ENCODE peak calls at places on chromosomes 1 and 21, in six cellular contexts. G is stomach, X is fibroblast of lung, Z is thoracic aorta, K is esophagus squamous epithelium, N is lower lobe of right lung. C is an unnamed sample.

GRCh38 chr1:114336360-114336759 is 174.6 kb downstream of the TRIM33 start:
- DNase-seq in Z (no peak), K (no peak), G (no peak), N (no peak), X (no peak), C (no peak)

GRCh38 chr21:40846566-40847411 is at the start of gene DSCAM:
- DNase-seq in G (no peak), Z (no peak), N (no peak), K (no peak), X (no peak), C (no peak)

GRCh38 chr1:201404016-201404598 is 5.0 kb upstream of the LAD1 start:
- DNase-seq in Z (no peak), X (no peak), K (no peak), N (no peak), G (no peak), C (no peak)

GRCh38 chr1:171939730-171940129 is 98.4 kb downstream of the DNM3 start:
- DNase-seq in K (no peak), Z (no peak), G (no peak), N (no peak), X (no peak), C (no peak)

GRCh38 chr1:14921057-14921456 is 232.5 kb upstream of the TMEM51 start:
- DNase-seq in G (no peak), N (no peak), Z (no peak), X (peak), K (no peak), C (no peak)

GRCh38 chr1:101025283-101025679 is 303 bp downstream of the DPH5 start:
- DNase-seq in K (no peak), G (no peak), X (no peak), Z (no peak), N (no peak), C (no peak)

GRCh38 chr1:189619682-189620332 is 857.9 kb downstream of the BRINP3 start:
- DNase-seq in K (no peak), Z (no peak), X (peak), N (no peak), G (no peak), C (peak)

GRCh38 chr1:20472860-20473711 is 12.9 kb downstream of the CAMK2N1 start:
- DNase-seq in N (no peak), Z (no peak), X (peak), G (peak), K (no peak), C (no peak)

GRCh38 chr1:247322849-247323586 is 8.6 kb downstream of the ZNF496 start:
- DNase-seq in N (no peak), Z (no peak), X (no peak), K (no peak), G (no peak), C (no peak)

GRCh38 chr1:206839857-206840256 is 25.6 kb upstream of the IL20 start:
- DNase-seq in X (peak), N (no peak), K (no peak), Z (no peak), G (no peak), C (peak)

GRCh38 chr1:211490038-211490678 is 1.8 kb downstream of the RD3 start:
- DNase-seq in X (no peak), G (no peak), K (no peak), N (no peak), Z (no peak), C (no peak)

GRCh38 chr1:101221945-101222429 is 14.8 kb upstream of the S1PR1 start:
- DNase-seq in X (no peak), K (no peak), G (no peak), N (no peak), Z (no peak), C (no peak)

GRCh38 chr1:245173446-245174178 is 18.8 kb downstream of the KIF26B start:
- DNase-seq in G (no peak), K (no peak), Z (no peak), X (peak), N (no peak), C (no peak)

GRCh38 chr1:66438062-66438970 is 95.6 kb upstream of the SGIP1 start:
- DNase-seq in K (no peak), G (no peak), X (no peak), Z (no peak), N (no peak), C (no peak)

GRCh38 chr1:14733053-14733778 is 134.7 kb downstream of the KAZN start:
- DNase-seq in X (no peak), G (no peak), Z (no peak), N (peak), K (no peak), C (no peak)

GRCh38 chr1:193680247-193680923 is 494.0 kb upstream of the B3GALT2 start:
- DNase-seq in Z (no peak), X (no peak), G (no peak), N (no peak), K (no peak), C (no peak)

GRCh38 chr21:33419538-33420123 is 16.4 kb downstream of the IFNGR2 start:
- DNase-seq in G (peak), K (no peak), N (peak), Z (no peak), X (peak), C (no peak)

GRCh38 chr1:116667577-116668105 is at the start of gene IGSF3:
- DNase-seq in G (peak), N (peak), Z (no peak), X (peak), K (no peak), C (no peak)

GRCh38 chr1:185739967-185740366 is 5.8 kb downstream of the HMCN1 start:
- DNase-seq in X (no peak), G (no peak), Z (no peak), N (no peak), K (no peak), C (no peak)

GRCh38 chr1:88847618-88848017 is 43.7 kb downstream of the GTF2B start:
- DNase-seq in N (no peak), K (no peak), G (no peak), X (no peak), Z (no peak), C (no peak)

GRCh38 chr1:151326619-151327222 is 495 bp downstream of the PI4KB start:
- DNase-seq in Z (no peak), N (peak), G (peak), K (peak), X (peak), C (no peak)

GRCh38 chr1:52122424-52122823 is 19.5 kb upstream of the ZFYVE9 start:
- DNase-seq in N (no peak), G (no peak), X (no peak), Z (no peak), K (no peak), C (no peak)

GRCh38 chr1:52123622-52124021 is 18.3 kb upstream of the ZFYVE9 start:
- DNase-seq in G (no peak), Z (no peak), K (no peak), X (no peak), N (no peak), C (no peak)

GRCh38 chr1:52125727-52126359 is 16.0 kb upstream of the ZFYVE9 start:
- DNase-seq in X (no peak), N (no peak), Z (no peak), G (no peak), K (no peak), C (no peak)

GRCh38 chr1:52127181-52128175 is 14.4 kb upstream of the ZFYVE9 start:
- DNase-seq in Z (no peak), X (peak), G (no peak), N (no peak), K (no peak), C (peak)
- TF ChIP-seq CTCF in Z (peak), X (peak), G (peak), N (peak), K (peak), C (peak)

GRCh38 chr1:44315521-44315920 is 39.5 kb downstream of the ERI3 start:
- DNase-seq in G (no peak), Z (no peak), K (no peak), X (no peak), N (no peak), C (no peak)
- H3K4me3 ChIP-seq in G (no peak), Z (no peak), K (no peak), X (no peak), N (no peak), C (no peak)

DNA sequence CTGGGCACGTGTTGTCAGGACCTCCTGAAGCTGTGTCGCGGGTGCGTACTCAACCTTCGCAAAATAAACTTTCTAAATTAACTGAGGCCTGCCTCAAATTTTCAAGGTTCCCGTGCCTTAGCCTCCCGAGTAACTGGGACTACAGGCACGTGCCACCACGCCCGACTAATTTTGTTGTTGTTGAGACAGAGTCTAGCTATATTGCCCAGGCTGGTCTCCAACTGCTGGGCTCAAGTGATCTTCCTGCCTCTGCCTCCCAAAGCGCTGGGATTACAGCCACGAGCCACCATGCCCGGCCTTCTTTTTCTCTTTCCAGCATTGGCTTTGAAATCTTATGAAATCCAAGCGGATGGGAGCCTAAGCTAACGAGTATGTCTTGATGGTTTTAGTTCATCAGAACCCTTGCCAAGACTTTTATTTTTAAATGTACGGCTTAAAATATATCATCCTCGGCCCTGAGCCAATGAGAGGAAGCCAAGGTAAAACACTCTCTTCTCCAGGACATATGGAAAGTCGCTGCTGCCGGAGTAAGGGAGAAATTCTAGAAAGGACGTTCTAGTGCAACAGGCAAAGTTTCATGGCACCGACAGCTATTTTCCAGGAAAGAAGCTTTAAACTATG is 12.6 kb upstream of the ERVH48-1 start:
- DNase-seq in X (peak), Z (no peak), K (no peak), N (no peak), G (no peak), C (no peak)
- H3K27ac ChIP-seq in X (no peak), Z (no peak), K (no peak), N (no peak), G (no peak), C (no peak)

DNA sequence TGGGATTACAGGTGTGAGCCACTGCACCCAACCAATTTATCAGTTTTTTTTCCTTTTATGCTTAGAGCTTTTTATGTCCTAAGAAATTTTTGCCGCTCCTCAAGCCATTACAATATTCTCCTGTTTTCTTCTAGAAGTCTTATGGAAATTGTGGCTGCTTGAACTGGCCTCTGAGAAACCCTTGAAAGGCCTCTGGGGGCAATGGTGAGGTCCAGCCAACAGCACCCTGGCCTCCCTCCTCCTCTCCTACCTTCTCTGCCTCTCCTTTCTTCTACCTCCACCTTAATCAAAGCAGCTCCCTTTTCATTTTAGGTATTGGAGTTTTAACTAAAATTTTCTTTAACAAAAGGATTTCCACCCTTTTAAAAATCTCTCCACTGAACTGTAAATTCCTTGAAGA is 24.5 kb upstream of the RGS16 start:
- DNase-seq in Z (no peak), N (no peak), X (no peak), G (no peak), K (no peak), C (no peak)
- TF ChIP-seq CTCF in Z (no peak), N (no peak), X (no peak), G (no peak), K (no peak), C (no peak)

DNA sequence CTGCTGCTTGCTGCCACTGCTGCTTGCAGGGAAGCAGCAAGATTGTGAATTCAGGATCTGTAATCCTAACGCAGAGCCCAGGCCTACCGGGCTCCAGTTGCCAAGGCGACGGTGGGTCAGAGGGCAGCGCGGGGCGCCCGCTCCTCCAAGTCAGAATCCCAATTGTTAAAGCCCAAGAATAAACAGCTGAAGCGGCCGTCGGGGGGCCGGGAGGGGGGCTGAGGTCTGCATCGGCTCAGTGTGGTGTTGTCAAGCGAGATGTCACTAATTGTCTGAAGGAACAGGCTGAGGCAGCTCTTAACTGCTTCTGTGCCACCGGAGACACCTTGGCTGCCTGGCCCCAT is 36.8 kb downstream of the AHDC1 start:
- DNase-seq in N (no peak), Z (no peak), G (no peak), K (no peak), X (no peak), C (no peak)
- H3K4me3 ChIP-seq in N (no peak), Z (no peak), G (no peak), K (no peak), X (no peak), C (no peak)

GRCh38 chr21:28385845-28386244 is 606.8 kb downstream of the LTN1 start:
- DNase-seq in X (no peak), Z (no peak), G (no peak), K (no peak), N (no peak), C (no peak)
- H3K27ac ChIP-seq in X (no peak), Z (no peak), G (no peak), K (no peak), N (no peak), C (no peak)

DNA sequence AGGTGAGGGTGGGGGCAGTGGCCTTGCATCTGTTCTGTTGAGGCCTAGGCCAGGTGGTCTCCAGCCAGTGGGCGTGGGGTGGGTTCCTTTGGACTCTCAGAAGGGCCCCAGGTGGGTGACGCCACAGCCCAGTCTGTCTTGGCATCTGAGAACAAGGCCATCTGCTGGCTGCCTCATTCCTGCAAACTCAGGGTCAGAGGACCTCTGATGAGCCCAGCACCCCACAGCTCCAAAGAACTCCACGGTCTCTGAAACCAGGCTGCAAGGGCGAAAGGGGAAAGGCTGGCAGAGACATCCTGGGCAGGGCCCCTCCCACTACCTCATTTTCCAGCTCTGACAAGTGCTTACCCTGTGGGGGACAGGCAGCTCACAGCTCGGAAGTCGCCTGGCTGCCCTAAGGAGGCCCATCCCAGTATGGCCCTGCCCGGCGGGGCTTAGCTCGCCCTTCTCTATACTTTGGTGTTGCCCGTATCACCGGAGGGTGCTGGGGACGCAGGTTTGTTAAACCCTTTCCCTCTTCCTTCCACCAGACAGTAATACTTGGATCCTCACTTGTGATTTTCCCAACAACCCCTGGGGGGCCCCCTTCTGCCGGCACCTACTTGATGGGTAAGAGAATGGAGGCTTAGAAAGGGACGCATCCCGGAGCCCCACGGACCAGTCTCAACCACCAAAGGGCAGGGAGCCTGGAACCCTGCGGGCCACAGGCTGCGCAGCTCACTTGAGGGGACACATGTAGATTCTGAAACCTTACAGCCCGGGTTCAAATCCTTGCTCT is 10.9 kb upstream of the EDN2 start:
- DNase-seq in N (peak), G (no peak), X (peak), Z (no peak), K (no peak), C (no peak)
- TF ChIP-seq CTCF in N (no peak), G (peak), X (no peak), Z (no peak), K (no peak), C (peak)

C was measured in AG04450.